ENCODE peak calls at places on chromosomes 1 and 21, in six cellular contexts. M is nephron progenitor cell; U is CD8-positive, alpha-beta T cell; V is OCI-LY7; K is suprapubic skin; F is brain microvascular endothelial cell. J is an unnamed sample.

GRCh38 chr1:61659061-61659460 is 65.9 kb downstream of the TM2D1 start:
- DNase-seq in K (no peak), M (no peak), F (no peak), V (no peak), U (no peak), J (no peak)

GRCh38 chr1:46134660-46135331 is 2.4 kb upstream of the PIK3R3 start:
- DNase-seq in K (no peak), M (no peak), F (peak), V (no peak), U (no peak), J (no peak)

GRCh38 chr1:2544875-2545638 is 11.1 kb upstream of the TNFRSF14 start:
- DNase-seq in K (no peak), F (no peak), U (no peak), V (no peak), M (no peak), J (no peak)

GRCh38 chr1:200625381-200625824 is 4.9 kb upstream of the KIF14 start:
- DNase-seq in V (no peak), F (no peak), M (no peak), K (no peak), U (no peak), J (no peak)

GRCh38 chr1:3899776-3900149 is 309 bp downstream of the C1orf174 start:
- DNase-seq in V (no peak), U (no peak), F (no peak), K (no peak), M (no peak), J (no peak)

GRCh38 chr21:38293765-38294164 is 37.0 kb downstream of the KCNJ15 start:
- DNase-seq in K (no peak), F (no peak), M (no peak), V (no peak), U (no peak), J (no peak)

GRCh38 chr1:7616076-7616833 is 154.8 kb upstream of the VAMP3 start:
- DNase-seq in M (peak), F (peak), K (peak), V (peak), U (no peak), J (no peak)

GRCh38 chr1:26225033-26225831 is 8.8 kb upstream of the CEP85 start:
- DNase-seq in F (peak), M (peak), V (no peak), K (peak), U (no peak), J (no peak)

GRCh38 chr1:198234511-198235251 is 77.9 kb downstream of the NEK7 start:
- DNase-seq in F (peak), U (no peak), M (no peak), K (no peak), V (no peak), J (no peak)

GRCh38 chr1:88855986-88856385 is 35.4 kb downstream of the GTF2B start:
- DNase-seq in V (no peak), F (no peak), K (no peak), M (no peak), U (no peak), J (no peak)

GRCh38 chr1:183702087-183702812 is 49.1 kb upstream of the APOBEC4 start:
- DNase-seq in F (no peak), V (no peak), K (no peak), M (no peak), U (no peak), J (no peak)

GRCh38 chr21:41651830-41652229 is 115.0 kb downstream of the RIPK4 start:
- DNase-seq in F (no peak), K (peak), U (no peak), M (no peak), V (no peak), J (no peak)

GRCh38 chr1:101178688-101179491 is 57.9 kb upstream of the S1PR1 start:
- DNase-seq in U (no peak), M (no peak), F (no peak), K (no peak), V (peak), J (no peak)

GRCh38 chr1:73106931-73107330 is 824.6 kb upstream of the NEGR1 start:
- DNase-seq in K (no peak), V (no peak), M (no peak), F (no peak), U (no peak), J (no peak)

GRCh38 chr1:184158911-184159701 is 107.6 kb downstream of the TSEN15 start:
- DNase-seq in F (no peak), U (no peak), V (no peak), M (no peak), K (no peak), J (no peak)

GRCh38 chr21:41809891-41810596 is 43.2 kb upstream of the RIPK4 start:
- DNase-seq in F (no peak), V (no peak), U (no peak), M (no peak), K (peak), J (no peak)

GRCh38 chr1:26357121-26357602 is 3.2 kb upstream of the CRYBG2 start:
- DNase-seq in U (no peak), F (no peak), M (no peak), V (no peak), K (no peak), J (no peak)

GRCh38 chr1:1137256-1138045 is 21.6 kb upstream of the C1orf159 start:
- DNase-seq in M (no peak), F (no peak), V (peak), K (no peak), U (peak), J (no peak)

GRCh38 chr1:175146535-175147213 is 45.9 kb downstream of the KIAA0040 start:
- DNase-seq in K (peak), V (peak), U (peak), M (peak), F (peak), J (no peak)

GRCh38 chr1:243323481-243323880 is 67.6 kb downstream of the SDCCAG8 start:
- DNase-seq in M (no peak), V (no peak), U (no peak), F (no peak), K (no peak), J (no peak)

GRCh38 chr1:17926906-17927305 is 171.8 kb downstream of the ACTL8 start:
- DNase-seq in F (no peak), M (no peak), V (no peak), K (no peak), U (no peak), J (no peak)

GRCh38 chr21:44794031-44794374 is 7.6 kb downstream of the UBE2G2 start:
- DNase-seq in U (no peak), F (no peak), V (no peak), M (no peak), K (no peak), J (no peak)

GRCh38 chr1:109691762-109692161 is 4.1 kb downstream of the GSTM1 start:
- DNase-seq in F (no peak), M (no peak), U (no peak), V (no peak), K (no peak), J (no peak)

GRCh38 chr1:211697356-211697755 is 21.9 kb upstream of the NEK2 start:
- DNase-seq in U (no peak), F (no peak), V (peak), M (no peak), K (no peak), J (no peak)

GRCh38 chr1:16618719-16619118 is 5.4 kb upstream of the NBPF1 start:
- DNase-seq in V (no peak), M (peak), K (peak), U (no peak), F (no peak), J (peak)

GRCh38 chr1:198179556-198179981 is 22.8 kb downstream of the NEK7 start:
- DNase-seq in V (no peak), F (no peak), M (no peak), U (no peak), K (no peak), J (no peak)

GRCh38 chr1:48718116-48718630 is 58.5 kb downstream of the BEND5 start:
- DNase-seq in M (no peak), V (no peak), F (no peak), U (no peak), K (no peak), J (no peak)

GRCh38 chr1:221097479-221098281 is 218.4 kb downstream of the HLX start:
- DNase-seq in V (no peak), U (no peak), K (no peak), M (no peak), F (peak), J (no peak)

GRCh38 chr1:202037706-202038296 is 27.4 kb downstream of the ELF3 start:
- DNase-seq in M (no peak), K (no peak), F (peak), U (no peak), V (no peak), J (no peak)

GRCh38 chr21:38662224-38662568 is 143.5 kb upstream of the ETS2 start:
- DNase-seq in K (no peak), V (no peak), F (no peak), U (no peak), M (no peak), J (no peak)

GRCh38 chr21:45982758-45983731 is 1.5 kb downstream of the COL6A1 start:
- DNase-seq in F (no peak), V (no peak), U (no peak), M (peak), K (peak), J (peak)

DNA sequence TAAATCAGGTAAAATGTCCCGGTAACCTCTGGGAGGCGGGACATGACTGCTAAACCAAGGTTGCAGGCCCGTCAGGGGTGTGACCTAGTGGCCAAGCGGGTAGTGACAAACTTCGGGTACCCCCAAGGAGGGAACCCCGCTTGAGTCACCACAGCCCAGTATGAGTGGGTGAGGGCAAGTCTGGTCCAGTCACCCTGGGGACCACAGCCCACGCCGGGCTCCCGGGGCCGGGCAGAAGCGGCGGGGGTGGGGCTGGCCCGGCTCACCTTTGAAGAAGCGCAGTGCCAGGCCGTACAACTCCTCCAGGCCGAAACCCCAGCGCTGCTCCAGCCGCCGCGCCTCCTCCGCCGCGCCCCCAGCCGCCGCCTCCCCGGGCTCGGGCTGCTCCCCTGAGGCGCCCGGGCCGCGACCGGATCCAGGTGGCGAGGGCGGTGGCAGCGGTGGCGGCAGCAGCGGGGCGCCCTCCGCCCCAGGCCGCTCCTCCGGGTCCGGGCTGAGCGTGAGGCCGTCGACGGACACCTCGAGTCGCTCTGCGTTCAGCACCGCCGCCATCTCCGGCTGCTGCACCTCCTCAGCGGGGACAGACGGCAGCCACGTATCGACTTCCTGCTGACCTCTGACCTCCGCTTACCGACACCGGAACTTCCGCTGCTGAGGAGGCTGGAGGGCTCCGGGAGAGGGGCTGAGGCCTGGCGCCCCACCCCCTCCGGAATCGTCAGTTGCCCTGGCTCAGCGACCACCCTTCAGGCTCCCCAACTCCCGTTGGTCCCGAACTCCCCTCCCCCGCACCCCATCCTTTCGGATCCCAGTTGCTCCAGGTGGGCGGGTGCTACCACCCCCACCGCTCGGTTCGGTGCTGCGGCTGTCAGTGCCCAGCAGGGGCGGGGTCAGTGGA is at the start of gene ACBD3:
- DNase-seq in F (peak), V (peak), K (peak), U (peak), M (peak), J (peak)
- TF ChIP-seq CTCF in F (peak), V (peak), K (no peak), U (no peak), M (no peak), J (no peak)

GRCh38 chr1:44542415-44543063 is 131.7 kb downstream of the TMEM53 start:
- DNase-seq in F (no peak), M (no peak), V (no peak), U (no peak), K (no peak), J (no peak)

GRCh38 chr1:44543816-44544185 is 130.5 kb downstream of the TMEM53 start:
- DNase-seq in F (no peak), M (no peak), V (no peak), U (no peak), K (peak), J (no peak)

GRCh38 chr1:44544960-44545359 is 129.3 kb downstream of the TMEM53 start:
- DNase-seq in F (no peak), M (no peak), V (no peak), K (peak), U (no peak), J (no peak)

GRCh38 chr1:44545961-44546360 is 128.3 kb downstream of the TMEM53 start:
- DNase-seq in U (no peak), M (no peak), V (no peak), K (no peak), F (no peak), J (no peak)

GRCh38 chr1:44543064-44543815 is 131.0 kb downstream of the TMEM53 start:
- DNase-seq in U (no peak), F (no peak), M (peak), K (no peak), V (no peak), J (no peak)
- TF ChIP-seq CTCF in U (no peak), F (no peak), M (no peak), K (no peak), V (no peak), J (no peak)

GRCh38 chr1:151193856-151194255 is 3.9 kb upstream of the VPS72 start:
- DNase-seq in F (no peak), M (no peak), K (no peak), V (no peak), U (no peak), J (no peak)

GRCh38 chr1:151187205-151187604 is 2.8 kb downstream of the VPS72 start:
- DNase-seq in U (no peak), F (no peak), K (no peak), V (no peak), M (no peak), J (no peak)

GRCh38 chr1:151192047-151192446 is 2.0 kb upstream of the VPS72 start:
- DNase-seq in K (peak), V (no peak), U (no peak), F (no peak), M (no peak), J (no peak)

GRCh38 chr1:151193304-151193703 is 3.3 kb upstream of the VPS72 start:
- DNase-seq in V (no peak), K (no peak), M (no peak), U (no peak), F (no peak), J (no peak)

DNA sequence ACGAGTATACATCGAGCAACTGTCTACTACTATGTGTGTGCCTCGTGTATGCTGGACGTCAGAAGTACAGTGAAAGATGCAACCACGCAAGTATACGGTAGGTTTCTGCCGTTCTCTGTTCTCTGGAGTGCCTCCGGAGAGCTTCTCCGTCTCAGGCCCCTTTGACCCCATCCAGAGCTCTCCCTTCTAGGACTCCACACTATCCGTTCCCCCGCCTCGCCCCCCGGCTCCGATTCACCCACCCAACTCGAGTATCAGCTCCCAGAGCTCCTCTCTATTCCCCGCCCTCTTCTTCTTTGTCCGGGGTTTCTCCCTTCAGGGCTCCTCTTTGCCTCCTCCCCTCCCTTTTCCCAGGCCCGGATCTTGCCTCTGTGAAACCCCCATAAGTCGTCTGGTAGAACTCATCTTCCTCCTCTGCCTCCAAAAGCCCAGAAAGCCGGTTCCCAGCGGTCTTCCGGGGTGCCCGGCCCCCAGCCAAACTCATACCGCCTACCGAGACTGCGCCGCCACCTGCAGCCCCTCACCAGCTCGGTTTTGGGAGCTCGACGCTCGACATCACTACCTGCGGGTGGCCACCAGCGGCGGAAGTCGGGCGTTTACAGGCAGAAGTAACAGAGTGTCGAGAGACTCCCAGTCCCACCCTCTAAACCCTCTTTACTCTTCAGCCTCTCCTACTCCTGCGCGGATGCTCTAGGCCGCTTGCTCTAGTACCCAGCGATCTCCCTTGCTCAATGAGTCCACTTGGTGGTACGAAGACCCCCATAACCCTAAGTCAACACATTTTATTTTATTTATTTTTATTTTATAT is at the start of gene VPS72:
- DNase-seq in K (peak), M (peak), F (peak), V (peak), U (peak), J (peak)
- TF ChIP-seq CTCF in K (no peak), M (no peak), F (no peak), V (peak), U (no peak), J (no peak)

DNA sequence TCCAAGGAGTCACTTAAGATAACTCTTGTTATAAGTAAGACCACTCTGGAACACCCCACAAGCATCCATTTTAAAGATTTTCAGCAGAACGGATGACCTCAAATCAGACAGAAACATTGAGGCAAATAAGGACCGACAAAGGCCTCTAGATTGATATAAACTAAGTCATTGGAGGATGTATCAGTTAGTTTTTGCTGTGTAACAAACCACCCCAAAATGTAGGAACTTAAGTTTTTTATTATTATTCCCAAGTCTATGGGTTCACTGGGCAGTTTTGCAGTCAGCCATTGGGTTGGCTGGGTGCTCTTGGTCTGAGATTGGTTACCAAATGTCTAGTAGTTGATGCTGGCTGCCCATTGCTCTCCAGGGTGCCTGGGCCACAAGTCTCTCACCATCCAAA is 311.8 kb downstream of the SIPA1L2 start:
- DNase-seq in V (no peak), M (no peak), U (no peak), F (no peak), K (no peak), J (no peak)
- TF ChIP-seq CTCF in V (no peak), M (no peak), U (no peak), F (no peak), K (no peak), J (no peak)

GRCh38 chr1:10507111-10507879 is 32.5 kb downstream of the PEX14 start:
- DNase-seq in F (peak), V (peak), K (no peak), U (peak), M (peak), J (peak)
- TF ChIP-seq CTCF in F (peak), V (peak), K (peak), U (peak), M (peak), J (peak)

GRCh38 chr21:43727571-43728466 is 8.9 kb downstream of the PDXK start:
- DNase-seq in V (no peak), F (no peak), U (no peak), K (no peak), M (no peak), J (no peak)
- TF ChIP-seq CTCF in V (peak), F (peak), U (no peak), K (no peak), M (no peak), J (peak)

GRCh38 chr1:222814536-222815366 is at the start of gene DISP1:
- DNase-seq in F (peak), V (peak), M (peak), U (peak), K (peak), J (peak)
- TF ChIP-seq CTCF in F (no peak), V (no peak), M (no peak), U (no peak), K (no peak), J (no peak)